ENCODE peak calls at places on chromosome 18, in four cellular contexts. One of them, this sample, is unnamed.

GRCh38 chr18:12278765-12279682 is 24.9 kb downstream of the CIDEA start:
- DNase-seq in SK-N-SH: no peak
- DNase-seq in K562: no peak
- DNase-seq in Panc1: no peak
- DNase-seq in this sample: no peak

GRCh38 chr18:29418136-29418535 is 1241.2 kb upstream of the CDH2 start:
- DNase-seq in SK-N-SH: no peak
- DNase-seq in K562: no peak
- DNase-seq in Panc1: no peak
- DNase-seq in this sample: no peak

GRCh38 chr18:11500153-11501122 is 109.0 kb upstream of the SLC35G4 start:
- DNase-seq in SK-N-SH: no peak
- DNase-seq in K562: no peak
- DNase-seq in Panc1: peak; percentile 81
- DNase-seq in this sample: peak; percentile 89

GRCh38 chr18:50096766-50097435 is 98.0 kb downstream of the MYO5B start:
- DNase-seq in SK-N-SH: no peak
- DNase-seq in K562: no peak
- DNase-seq in Panc1: no peak
- DNase-seq in this sample: no peak

GRCh38 chr18:29874519-29875098 is 1167.9 kb downstream of the DSC3 start:
- DNase-seq in SK-N-SH: peak; percentile 23
- DNase-seq in K562: peak; percentile 20
- DNase-seq in Panc1: peak; percentile 2
- DNase-seq in this sample: peak; percentile 10

GRCh38 chr18:70329076-70329475 is 40.2 kb downstream of the SOCS6 start:
- DNase-seq in SK-N-SH: no peak
- DNase-seq in K562: no peak
- DNase-seq in Panc1: no peak
- DNase-seq in this sample: no peak

GRCh38 chr18:12640881-12641200 is 17.1 kb downstream of the SPIRE1 start:
- DNase-seq in SK-N-SH: no peak
- DNase-seq in K562: no peak
- DNase-seq in Panc1: no peak
- DNase-seq in this sample: no peak

GRCh38 chr18:36745219-36745975 is 83.4 kb downstream of the TPGS2 start:
- DNase-seq in SK-N-SH: no peak
- DNase-seq in K562: no peak
- DNase-seq in Panc1: no peak
- DNase-seq in this sample: no peak

GRCh38 chr18:37577051-37577611 is 11.5 kb upstream of the CELF4 start:
- DNase-seq in SK-N-SH: no peak
- DNase-seq in K562: no peak
- DNase-seq in Panc1: no peak
- DNase-seq in this sample: no peak

GRCh38 chr18:38307919-38308318 is 742.3 kb upstream of the CELF4 start:
- DNase-seq in SK-N-SH: no peak
- DNase-seq in K562: no peak
- DNase-seq in Panc1: no peak
- DNase-seq in this sample: no peak

GRCh38 chr18:76588591-76589303 is 93.7 kb upstream of the ZNF516 start:
- DNase-seq in SK-N-SH: no peak
- DNase-seq in K562: no peak
- DNase-seq in Panc1: no peak
- DNase-seq in this sample: no peak

GRCh38 chr18:49178736-49179135 is 228.0 kb upstream of the SMAD7 start:
- DNase-seq in SK-N-SH: peak; percentile 39
- DNase-seq in K562: peak; percentile 27
- DNase-seq in Panc1: no peak
- DNase-seq in this sample: peak; percentile 19

GRCh38 chr18:49898421-49898820 is 85.1 kb upstream of the ACAA2 start:
- DNase-seq in SK-N-SH: no peak
- DNase-seq in K562: peak; percentile 39
- DNase-seq in Panc1: no peak
- DNase-seq in this sample: peak; percentile 18

GRCh38 chr18:77131100-77131651 is 1.4 kb downstream of the MBP start:
- DNase-seq in SK-N-SH: no peak
- DNase-seq in K562: no peak
- DNase-seq in Panc1: no peak
- DNase-seq in this sample: no peak

GRCh38 chr18:68660355-68661183 is 54.3 kb downstream of the TMX3 start:
- DNase-seq in SK-N-SH: peak; percentile 14
- DNase-seq in K562: peak; percentile 8
- DNase-seq in Panc1: peak; percentile 22
- DNase-seq in this sample: peak; percentile 29

GRCh38 chr18:46621111-46621766 is 35.8 kb downstream of the LOXHD1 start:
- DNase-seq in SK-N-SH: no peak
- DNase-seq in K562: no peak
- DNase-seq in Panc1: no peak
- DNase-seq in this sample: no peak

GRCh38 chr18:67805261-67805660 is 288.7 kb upstream of the DSEL start:
- DNase-seq in SK-N-SH: no peak
- DNase-seq in K562: no peak
- DNase-seq in Panc1: no peak
- DNase-seq in this sample: no peak

GRCh38 chr18:50848038-50848437 is 28.2 kb upstream of the MRO start:
- DNase-seq in SK-N-SH: no peak
- DNase-seq in K562: no peak
- DNase-seq in Panc1: no peak
- DNase-seq in this sample: no peak

GRCh38 chr18:47997338-47997780 is 66.9 kb upstream of the SMAD2 start:
- DNase-seq in SK-N-SH: no peak
- DNase-seq in K562: peak; percentile 44
- DNase-seq in Panc1: no peak
- DNase-seq in this sample: no peak

GRCh38 chr18:75644871-75645270 is 217.4 kb upstream of the SMIM21 start:
- DNase-seq in SK-N-SH: no peak
- DNase-seq in K562: no peak
- DNase-seq in Panc1: no peak
- DNase-seq in this sample: no peak

GRCh38 chr18:43961713-43962112 is 684.4 kb upstream of the SYT4 start:
- DNase-seq in SK-N-SH: no peak
- DNase-seq in K562: no peak
- DNase-seq in Panc1: no peak
- DNase-seq in this sample: no peak

GRCh38 chr18:76452357-76452756 is 42.7 kb downstream of the ZNF516 start:
- DNase-seq in SK-N-SH: no peak
- DNase-seq in K562: no peak
- DNase-seq in Panc1: no peak
- DNase-seq in this sample: no peak

GRCh38 chr18:48801728-48802542 is 148.8 kb downstream of the SMAD7 start:
- DNase-seq in SK-N-SH: no peak
- DNase-seq in K562: no peak
- DNase-seq in Panc1: no peak
- DNase-seq in this sample: no peak

GRCh38 chr18:54149078-54149697 is 75.3 kb downstream of the MBD2 start:
- DNase-seq in SK-N-SH: no peak
- DNase-seq in K562: no peak
- DNase-seq in Panc1: peak; percentile 79
- DNase-seq in this sample: peak; percentile 63

GRCh38 chr18:30271716-30272115 is 770.8 kb downstream of the DSC3 start:
- DNase-seq in SK-N-SH: no peak
- DNase-seq in K562: no peak
- DNase-seq in Panc1: no peak
- DNase-seq in this sample: no peak

GRCh38 chr18:56202567-56203136 is 435.7 kb downstream of the TXNL1 start:
- DNase-seq in SK-N-SH: no peak
- DNase-seq in K562: no peak
- DNase-seq in Panc1: no peak
- DNase-seq in this sample: no peak

GRCh38 chr18:33711514-33711913 is 133.5 kb downstream of the ASXL3 start:
- DNase-seq in SK-N-SH: peak; percentile 56
- DNase-seq in K562: no peak
- DNase-seq in Panc1: no peak
- DNase-seq in this sample: no peak

GRCh38 chr18:69557246-69557781 is 156.6 kb downstream of the DOK6 start:
- DNase-seq in SK-N-SH: no peak
- DNase-seq in K562: no peak
- DNase-seq in Panc1: no peak
- DNase-seq in this sample: no peak

GRCh38 chr18:50523165-50523564 is 36.7 kb upstream of the MAPK4 start:
- DNase-seq in SK-N-SH: no peak
- DNase-seq in K562: no peak
- DNase-seq in Panc1: no peak
- DNase-seq in this sample: no peak

GRCh38 chr18:5841518-5841917 is 53.8 kb downstream of the TMEM200C start:
- DNase-seq in SK-N-SH: no peak
- DNase-seq in K562: no peak
- DNase-seq in Panc1: no peak
- DNase-seq in this sample: no peak

GRCh38 chr18:33851546-33852078 is 273.6 kb downstream of the ASXL3 start:
- DNase-seq in SK-N-SH: no peak
- DNase-seq in K562: no peak
- DNase-seq in Panc1: no peak
- DNase-seq in this sample: no peak

GRCh38 chr18:47983946-47984345 is 53.5 kb upstream of the SMAD2 start:
- DNase-seq in SK-N-SH: peak; percentile 40
- DNase-seq in K562: no peak
- DNase-seq in Panc1: no peak
- DNase-seq in this sample: no peak

GRCh38 chr18:39591647-39592046 is 2026.0 kb upstream of the CELF4 start:
- DNase-seq in SK-N-SH: no peak
- DNase-seq in K562: no peak
- DNase-seq in Panc1: no peak
- DNase-seq in this sample: no peak

GRCh38 chr18:50973367-50974126 is 5.7 kb downstream of the ELAC1 start:
- DNase-seq in SK-N-SH: no peak
- DNase-seq in K562: no peak
- DNase-seq in Panc1: no peak
- DNase-seq in this sample: no peak

GRCh38 chr18:3088444-3088843 is 75.5 kb upstream of the LPIN2 start:
- DNase-seq in SK-N-SH: no peak
- DNase-seq in K562: no peak
- DNase-seq in Panc1: no peak
- DNase-seq in this sample: no peak

GRCh38 chr18:48990497-48991298 is 39.9 kb upstream of the SMAD7 start:
- DNase-seq in SK-N-SH: no peak
- DNase-seq in K562: peak; percentile 23
- DNase-seq in Panc1: no peak
- DNase-seq in this sample: no peak

GRCh38 chr18:31247574-31248199 is 70.3 kb upstream of the DSG1 start:
- DNase-seq in SK-N-SH: no peak
- DNase-seq in K562: no peak
- DNase-seq in Panc1: no peak
- DNase-seq in this sample: no peak

GRCh38 chr18:48941672-48942071 is 9.1 kb downstream of the SMAD7 start:
- DNase-seq in SK-N-SH: no peak
- DNase-seq in K562: no peak
- DNase-seq in Panc1: no peak
- DNase-seq in this sample: no peak

DNA sequence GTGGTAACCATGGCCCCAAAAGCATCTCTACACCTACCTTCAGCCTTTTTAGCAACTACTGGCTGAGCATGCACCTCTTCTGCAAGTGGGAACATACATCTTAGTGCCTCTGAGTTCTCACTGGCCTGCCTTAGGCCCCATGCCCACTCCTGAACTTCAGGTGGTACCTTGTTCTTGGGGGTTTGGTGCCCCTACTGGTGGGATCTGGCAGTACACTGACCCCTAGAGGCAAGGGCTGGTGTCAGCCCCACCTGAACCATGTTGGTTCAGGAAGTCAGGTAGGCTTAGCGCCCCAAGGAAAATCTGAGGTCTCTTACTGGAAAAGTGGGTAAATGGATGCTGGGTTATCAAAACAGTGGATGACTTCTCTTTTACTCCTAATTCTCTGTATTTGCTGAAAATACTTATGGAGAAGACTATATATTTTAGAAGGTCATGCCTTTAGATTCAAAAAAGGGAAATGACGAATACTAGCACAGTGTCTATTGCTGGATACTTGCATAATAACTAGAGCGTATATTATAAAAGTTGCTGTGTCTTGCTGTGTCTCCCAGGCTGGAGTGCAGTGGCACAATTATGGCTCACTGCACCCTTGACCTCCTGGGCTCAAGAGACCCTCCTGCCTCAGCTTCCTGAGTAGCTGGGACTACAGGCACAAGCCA is 84.6 kb downstream of the RAB31 start:
- DNase-seq in SK-N-SH: peak; percentile 51
- DNase-seq in K562: peak; percentile 79
- DNase-seq in Panc1: no peak
- DNase-seq in this sample: no peak
- TF ChIP-seq SIN3A in SK-N-SH: no peak
- TF ChIP-seq SIN3A in K562: no peak
- TF ChIP-seq SIN3A in Panc1: no peak
- TF ChIP-seq SIN3A in this sample: no peak

DNA sequence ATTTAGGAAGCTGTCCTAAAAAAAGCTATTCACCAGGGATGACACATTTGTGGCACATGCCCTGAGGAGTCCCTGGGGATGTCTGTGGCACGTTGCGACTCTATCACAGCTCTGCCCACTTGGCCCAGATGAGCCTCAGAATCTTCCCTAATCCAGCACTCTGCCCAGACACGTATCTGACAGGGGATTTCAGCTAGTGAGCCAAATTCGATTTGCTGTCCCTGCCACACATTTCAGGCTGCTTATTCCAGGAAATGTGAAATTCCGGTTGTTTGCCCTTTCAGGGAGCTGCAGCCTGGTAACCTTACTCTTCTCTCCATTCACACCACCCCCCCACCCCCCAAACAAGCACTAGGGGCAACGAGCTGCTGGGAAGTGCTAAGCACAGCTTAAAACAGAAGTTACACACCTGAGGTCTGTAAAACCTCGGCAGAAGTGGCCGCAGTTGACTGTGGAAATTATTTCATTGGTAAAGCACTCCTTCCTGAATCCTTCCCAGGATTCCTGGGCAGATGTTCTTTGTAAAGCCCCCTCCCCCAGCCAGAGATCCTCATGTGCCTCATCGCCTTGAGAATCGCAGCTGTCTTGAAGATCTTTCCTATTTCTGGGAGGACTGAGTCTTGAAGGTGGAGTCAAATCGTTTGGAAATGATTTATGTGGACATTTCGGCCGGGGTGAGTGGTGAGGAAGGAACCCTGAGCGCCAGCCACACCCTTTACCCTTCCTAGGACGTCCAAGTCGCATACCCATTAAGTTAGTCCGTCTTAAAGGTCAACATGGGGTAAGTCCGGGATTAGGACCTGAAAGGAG is 85.1 kb upstream of the ZCCHC2 start:
- DNase-seq in SK-N-SH: peak; percentile 39
- DNase-seq in K562: no peak
- DNase-seq in Panc1: no peak
- DNase-seq in this sample: no peak
- H3K27ac ChIP-seq in SK-N-SH: peak overlapping the region; percentile 53
- H3K27ac ChIP-seq in K562: no peak overlapping the region
- H3K27ac ChIP-seq in Panc1: peak overlapping the region; percentile 17
- H3K27ac ChIP-seq in this sample: no peak overlapping the region

GRCh38 chr18:79199691-79200374 is 130.6 kb downstream of the ATP9B start:
- DNase-seq in SK-N-SH: no peak
- DNase-seq in K562: no peak
- DNase-seq in Panc1: no peak
- DNase-seq in this sample: no peak
- TF ChIP-seq SIN3A in SK-N-SH: no peak
- TF ChIP-seq SIN3A in K562: no peak
- TF ChIP-seq SIN3A in Panc1: no peak
- TF ChIP-seq SIN3A in this sample: no peak

GRCh38 chr18:58896268-58896667 is 31.6 kb downstream of the ZNF532 start:
- DNase-seq in SK-N-SH: no peak
- DNase-seq in K562: no peak
- DNase-seq in Panc1: no peak
- DNase-seq in this sample: no peak
- H3K27ac ChIP-seq in SK-N-SH: no peak overlapping the region
- H3K27ac ChIP-seq in K562: no peak overlapping the region
- H3K27ac ChIP-seq in Panc1: peak overlapping the region; percentile 58
- H3K27ac ChIP-seq in this sample: no peak overlapping the region